ENCODE peak calls at places on chromosomes 2 and 18, in ten cellular contexts. O is activated T-cell treated with anti-CD3 and anti-CD28 coated beads for 1 hour; B is GDM1; K is DMS153; I is activated CD8-positive, alpha-beta memory T cell treated with anti-CD3 and anti-CD28 coated beads for 4 hours; D is NCI-H748 treated with DMSO at 0.1 percent for 48 hours; R is Calu3; J is iris pigment epithelial cell; L is stimulated activated CD4-positive, alpha-beta T cell treated with anti-CD3 and anti-CD28 coated beads, Interleukin-1b, Interleukin-23, amount 100 ng/mL, for 24 hours; H is amniotic stem cell. Q is an unnamed sample.

GRCh38 chr2:63571291-63571690 is 17.0 kb downstream of the WDPCP start:
- DNase-seq in H (no peak), J (no peak), R (no peak), K (no peak), O (no peak), L (no peak), D (no peak), I (no peak), B (no peak), Q (no peak)

GRCh38 chr18:12883003-12883683 is 894 bp downstream of the PTPN2 start:
- DNase-seq in O (peak; percentile 6), J (no peak), L (peak; percentile 7), D (no peak), I (no peak), K (no peak), B (no peak), H (no peak), R (peak; percentile 16), Q (no peak)

GRCh38 chr18:31302991-31303390 is 15.0 kb upstream of the DSG1 start:
- DNase-seq in I (no peak), B (no peak), J (peak; percentile 26), O (no peak), H (no peak), L (no peak), R (peak; percentile 11), D (no peak), K (no peak), Q (no peak)

GRCh38 chr18:32321826-32322225 is 132.0 kb downstream of the MEP1B start:
- DNase-seq in I (no peak), J (no peak), D (no peak), R (no peak), K (no peak), B (no peak), H (no peak), O (no peak), L (no peak), Q (no peak)

GRCh38 chr2:37713258-37713700 is 41.8 kb upstream of the CDC42EP3 start:
- DNase-seq in R (no peak), O (no peak), H (peak; percentile 43), B (no peak), D (no peak), J (peak; percentile 97), I (no peak), K (no peak), L (peak; percentile 0), Q (no peak)

GRCh38 chr2:19796036-19796703 is 105.6 kb downstream of the TTC32 start:
- DNase-seq in K (no peak), J (no peak), L (no peak), D (no peak), I (no peak), R (no peak), H (peak; percentile 54), O (no peak), B (no peak), Q (no peak)

GRCh38 chr2:203400805-203401585 is 72.8 kb downstream of the ABI2 start:
- DNase-seq in I (no peak), K (no peak), O (no peak), L (no peak), D (no peak), B (no peak), R (no peak), J (peak; percentile 70), H (no peak), Q (no peak)

GRCh38 chr2:237487496-237487895 is 445 bp downstream of the MLPH start:
- DNase-seq in I (no peak), O (no peak), D (no peak), L (no peak), H (no peak), B (no peak), R (no peak), K (no peak), J (no peak), Q (no peak)

GRCh38 chr2:240905176-240905781 is 857 bp upstream of the CROCC2 start:
- DNase-seq in I (no peak), D (no peak), R (peak; percentile 69), J (no peak), K (peak; percentile 40), O (no peak), B (no peak), H (no peak), L (no peak), Q (no peak)

GRCh38 chr2:47048801-47049480 is 106.2 kb downstream of the STPG4 start:
- DNase-seq in D (no peak), H (no peak), O (no peak), K (no peak), B (no peak), I (no peak), J (no peak), L (no peak), R (no peak), Q (no peak)

GRCh38 chr18:34495434-34495833 is 214.7 kb upstream of the DTNA start:
- DNase-seq in O (no peak), H (no peak), I (no peak), L (no peak), B (no peak), D (no peak), R (no peak), K (no peak), J (no peak), Q (no peak)

GRCh38 chr2:191165190-191165643 is 14.4 kb upstream of the STAT4 start:
- DNase-seq in H (peak; percentile 19), L (no peak), J (peak; percentile 66), I (no peak), O (no peak), B (no peak), R (no peak), D (peak; percentile 65), K (peak; percentile 61), Q (no peak)

GRCh38 chr2:149330127-149331022 is at the start of gene LYPD6:
- DNase-seq in R (peak; percentile 83), H (peak; percentile 60), O (no peak), B (peak; percentile 47), J (peak; percentile 70), L (no peak), D (peak; percentile 73), I (no peak), K (peak; percentile 64), Q (no peak)

GRCh38 chr18:3607309-3608098 is 157.5 kb downstream of the TGIF1 start:
- DNase-seq in K (no peak), I (no peak), B (no peak), J (no peak), R (no peak), H (no peak), O (no peak), D (no peak), L (no peak), Q (no peak)

GRCh38 chr2:46942891-46943626 is 27.5 kb upstream of the MCFD2 start:
- DNase-seq in J (no peak), H (no peak), R (no peak), D (no peak), B (no peak), O (no peak), K (no peak), L (no peak), I (no peak), Q (no peak)